ENCODE peak calls at places on chromosomes 11 and 22, in seven cellular contexts. One of them, this sample, is unnamed.

GRCh38 chr11:26704249-26704648 is 17.6 kb downstream of the SLC5A12 start:
- DNase-seq in cardiac muscle cell: peak
- DNase-seq in CD8-positive, alpha-beta T cell: no peak
- DNase-seq in SK-N-SH: no peak
- DNase-seq in kidney epithelial cell: peak
- DNase-seq in AG04450: no peak
- DNase-seq in fibroblast of lung: no peak
- DNase-seq in this sample: no peak

GRCh38 chr22:23137905-23138520 is 3.8 kb downstream of the RSPH14 start:
- DNase-seq in kidney epithelial cell: no peak
- DNase-seq in AG04450: no peak
- DNase-seq in fibroblast of lung: no peak
- DNase-seq in SK-N-SH: no peak
- DNase-seq in cardiac muscle cell: peak
- DNase-seq in CD8-positive, alpha-beta T cell: peak
- DNase-seq in this sample: peak

GRCh38 chr22:22865311-22866072 is 22.1 kb upstream of the IGLL5 start:
- DNase-seq in CD8-positive, alpha-beta T cell: no peak
- DNase-seq in AG04450: no peak
- DNase-seq in cardiac muscle cell: peak
- DNase-seq in SK-N-SH: no peak
- DNase-seq in kidney epithelial cell: no peak
- DNase-seq in fibroblast of lung: peak
- DNase-seq in this sample: no peak

GRCh38 chr22:42269407-42270177 is 861 bp downstream of the TCF20 start:
- DNase-seq in SK-N-SH: peak
- DNase-seq in cardiac muscle cell: peak
- DNase-seq in kidney epithelial cell: no peak
- DNase-seq in fibroblast of lung: no peak
- DNase-seq in CD8-positive, alpha-beta T cell: peak
- DNase-seq in AG04450: no peak
- DNase-seq in this sample: no peak

GRCh38 chr11:76523786-76524436 is 79.1 kb downstream of the EMSY start:
- DNase-seq in cardiac muscle cell: no peak
- DNase-seq in kidney epithelial cell: no peak
- DNase-seq in CD8-positive, alpha-beta T cell: no peak
- DNase-seq in AG04450: no peak
- DNase-seq in fibroblast of lung: no peak
- DNase-seq in SK-N-SH: no peak
- DNase-seq in this sample: no peak

GRCh38 chr11:61679893-61680621 is at the start of gene DAGLA:
- DNase-seq in CD8-positive, alpha-beta T cell: peak
- DNase-seq in cardiac muscle cell: peak
- DNase-seq in SK-N-SH: peak
- DNase-seq in fibroblast of lung: peak
- DNase-seq in AG04450: no peak
- DNase-seq in kidney epithelial cell: no peak
- DNase-seq in this sample: peak

GRCh38 chr11:31902706-31903105 is 91.6 kb upstream of the PAX6 start:
- DNase-seq in kidney epithelial cell: no peak
- DNase-seq in CD8-positive, alpha-beta T cell: no peak
- DNase-seq in fibroblast of lung: no peak
- DNase-seq in SK-N-SH: no peak
- DNase-seq in AG04450: no peak
- DNase-seq in cardiac muscle cell: no peak
- DNase-seq in this sample: no peak

GRCh38 chr11:3163241-3163981 is 1.7 kb downstream of the OSBPL5 start:
- DNase-seq in cardiac muscle cell: no peak
- DNase-seq in AG04450: no peak
- DNase-seq in fibroblast of lung: no peak
- DNase-seq in CD8-positive, alpha-beta T cell: no peak
- DNase-seq in SK-N-SH: peak
- DNase-seq in kidney epithelial cell: no peak
- DNase-seq in this sample: no peak

GRCh38 chr11:73288197-73288872 is 16.2 kb downstream of the P2RY6 start:
- DNase-seq in AG04450: no peak
- DNase-seq in fibroblast of lung: no peak
- DNase-seq in CD8-positive, alpha-beta T cell: no peak
- DNase-seq in kidney epithelial cell: no peak
- DNase-seq in SK-N-SH: no peak
- DNase-seq in cardiac muscle cell: no peak
- DNase-seq in this sample: no peak

GRCh38 chr22:30979932-30980331 is 10.9 kb downstream of the TUG1 start:
- DNase-seq in cardiac muscle cell: no peak
- DNase-seq in AG04450: no peak
- DNase-seq in fibroblast of lung: no peak
- DNase-seq in CD8-positive, alpha-beta T cell: no peak
- DNase-seq in SK-N-SH: no peak
- DNase-seq in kidney epithelial cell: no peak
- DNase-seq in this sample: no peak

DNA sequence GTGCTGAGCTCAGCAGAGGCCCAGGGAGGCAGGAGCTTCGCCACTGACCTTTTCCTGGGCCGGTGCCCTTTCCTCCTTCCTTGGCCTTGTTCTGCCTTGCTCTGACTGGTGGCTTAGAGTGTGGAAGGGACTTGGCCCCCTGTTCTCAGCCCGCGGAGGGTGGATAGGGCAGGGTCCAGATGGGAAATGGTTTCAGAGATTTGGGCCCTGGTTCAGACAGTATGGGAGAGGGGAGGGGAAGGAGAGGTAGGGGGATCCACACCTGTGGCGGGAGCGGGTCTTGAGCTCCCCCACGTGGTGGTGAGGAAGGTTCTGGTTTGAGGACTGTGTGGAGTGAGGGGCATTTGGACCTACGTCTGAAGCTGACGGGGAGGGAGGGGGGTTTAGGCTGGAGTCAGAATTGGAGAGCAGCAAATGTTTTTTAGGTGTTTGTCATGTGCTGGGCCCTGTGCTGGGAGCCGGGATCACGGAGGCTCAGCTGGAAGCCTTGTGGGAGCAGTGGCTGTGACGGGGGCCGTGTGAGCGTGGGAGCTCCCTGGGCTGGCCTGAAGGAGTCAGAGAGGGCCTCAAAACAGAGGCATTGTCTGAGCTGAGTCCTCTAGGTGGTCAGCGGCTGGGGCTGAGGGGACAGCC is 27.2 kb downstream of the SHANK3 start:
- DNase-seq in fibroblast of lung: no peak
- DNase-seq in AG04450: no peak
- DNase-seq in kidney epithelial cell: no peak
- DNase-seq in CD8-positive, alpha-beta T cell: no peak
- DNase-seq in cardiac muscle cell: no peak
- DNase-seq in SK-N-SH: no peak
- DNase-seq in this sample: no peak
- TF ChIP-seq CTCF in fibroblast of lung: no peak
- TF ChIP-seq CTCF in AG04450: peak
- TF ChIP-seq CTCF in kidney epithelial cell: peak
- TF ChIP-seq CTCF in CD8-positive, alpha-beta T cell: no peak
- TF ChIP-seq CTCF in cardiac muscle cell: peak
- TF ChIP-seq CTCF in SK-N-SH: peak
- TF ChIP-seq CTCF in this sample: no peak

GRCh38 chr11:63966444-63966843 is 8.0 kb upstream of the COX8A start:
- DNase-seq in fibroblast of lung: no peak
- DNase-seq in CD8-positive, alpha-beta T cell: no peak
- DNase-seq in AG04450: no peak
- DNase-seq in kidney epithelial cell: no peak
- DNase-seq in SK-N-SH: no peak
- DNase-seq in cardiac muscle cell: no peak
- DNase-seq in this sample: no peak

GRCh38 chr11:63974259-63975143 is at the start of gene COX8A:
- DNase-seq in fibroblast of lung: peak
- DNase-seq in kidney epithelial cell: peak
- DNase-seq in SK-N-SH: peak
- DNase-seq in cardiac muscle cell: peak
- DNase-seq in CD8-positive, alpha-beta T cell: peak
- DNase-seq in AG04450: peak
- DNase-seq in this sample: peak

DNA sequence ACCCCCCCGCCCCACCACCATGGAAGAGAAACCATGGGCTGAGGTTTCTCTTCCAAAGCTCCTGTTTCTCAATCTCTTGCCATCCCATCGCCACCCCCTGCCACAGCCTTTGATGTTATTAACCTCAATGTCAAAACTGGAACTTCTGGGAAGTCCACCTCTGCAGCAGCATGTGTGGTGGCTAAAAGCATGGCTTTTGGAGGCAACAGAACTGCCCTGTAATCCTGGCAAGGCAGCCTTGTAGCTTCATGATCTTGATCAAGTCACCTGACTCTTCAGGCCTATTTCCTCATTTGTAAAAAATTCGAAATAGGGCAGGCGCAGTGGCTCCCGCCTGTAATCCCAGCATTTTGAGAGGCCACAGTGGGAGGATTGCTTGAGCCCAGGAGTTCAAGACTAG is 3.5 kb upstream of the COX8A start:
- DNase-seq in cardiac muscle cell: no peak
- DNase-seq in SK-N-SH: no peak
- DNase-seq in kidney epithelial cell: no peak
- DNase-seq in CD8-positive, alpha-beta T cell: no peak
- DNase-seq in AG04450: no peak
- DNase-seq in fibroblast of lung: no peak
- DNase-seq in this sample: no peak
- H3K4me3 ChIP-seq in cardiac muscle cell: no peak
- H3K4me3 ChIP-seq in SK-N-SH: no peak
- H3K4me3 ChIP-seq in kidney epithelial cell: no peak
- H3K4me3 ChIP-seq in CD8-positive, alpha-beta T cell: no peak
- H3K4me3 ChIP-seq in AG04450: no peak
- H3K4me3 ChIP-seq in fibroblast of lung: no peak
- H3K4me3 ChIP-seq in this sample: no peak

GRCh38 chr11:118437736-118438125 is 1.4 kb downstream of the KMT2A start:
- DNase-seq in CD8-positive, alpha-beta T cell: peak
- DNase-seq in kidney epithelial cell: no peak
- DNase-seq in fibroblast of lung: peak
- DNase-seq in cardiac muscle cell: no peak
- DNase-seq in SK-N-SH: peak
- DNase-seq in AG04450: no peak
- DNase-seq in this sample: no peak

GRCh38 chr11:118437046-118437735 is 899 bp downstream of the KMT2A start:
- DNase-seq in cardiac muscle cell: peak
- DNase-seq in fibroblast of lung: peak
- DNase-seq in AG04450: no peak
- DNase-seq in CD8-positive, alpha-beta T cell: peak
- DNase-seq in kidney epithelial cell: no peak
- DNase-seq in SK-N-SH: peak
- DNase-seq in this sample: peak

GRCh38 chr11:118435233-118435892 is 929 bp upstream of the KMT2A start:
- DNase-seq in fibroblast of lung: peak
- DNase-seq in CD8-positive, alpha-beta T cell: peak
- DNase-seq in AG04450: no peak
- DNase-seq in kidney epithelial cell: no peak
- DNase-seq in cardiac muscle cell: peak
- DNase-seq in SK-N-SH: peak
- DNase-seq in this sample: peak

GRCh38 chr11:118435893-118436624 is at the start of gene KMT2A:
- DNase-seq in CD8-positive, alpha-beta T cell: peak
- DNase-seq in kidney epithelial cell: peak
- DNase-seq in AG04450: peak
- DNase-seq in fibroblast of lung: peak
- DNase-seq in SK-N-SH: peak
- DNase-seq in cardiac muscle cell: peak
- DNase-seq in this sample: peak

DNA sequence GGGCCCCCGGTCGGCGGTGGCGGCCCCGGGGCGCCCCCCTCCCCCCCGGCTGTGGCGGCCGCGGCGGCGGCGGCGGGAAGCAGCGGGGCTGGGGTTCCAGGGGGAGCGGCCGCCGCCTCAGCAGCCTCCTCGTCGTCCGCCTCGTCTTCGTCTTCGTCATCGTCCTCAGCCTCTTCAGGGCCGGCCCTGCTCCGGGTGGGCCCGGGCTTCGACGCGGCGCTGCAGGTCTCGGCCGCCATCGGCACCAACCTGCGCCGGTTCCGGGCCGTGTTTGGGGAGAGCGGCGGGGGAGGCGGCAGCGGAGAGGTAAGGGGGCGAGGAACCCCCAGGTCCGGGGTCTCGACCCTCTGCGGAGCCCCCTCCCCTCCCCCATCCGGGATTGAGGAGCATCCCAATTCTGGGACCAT is 350 bp downstream of the KMT2A start:
- DNase-seq in AG04450: no peak
- DNase-seq in SK-N-SH: no peak
- DNase-seq in kidney epithelial cell: no peak
- DNase-seq in CD8-positive, alpha-beta T cell: peak
- DNase-seq in cardiac muscle cell: peak
- DNase-seq in fibroblast of lung: no peak
- DNase-seq in this sample: peak
- TF ChIP-seq CTCF in AG04450: no peak
- TF ChIP-seq CTCF in SK-N-SH: no peak
- TF ChIP-seq CTCF in kidney epithelial cell: no peak
- TF ChIP-seq CTCF in CD8-positive, alpha-beta T cell: no peak
- TF ChIP-seq CTCF in cardiac muscle cell: no peak
- TF ChIP-seq CTCF in fibroblast of lung: no peak
- TF ChIP-seq CTCF in this sample: no peak

GRCh38 chr11:124861670-124862069 is 3.6 kb upstream of the ROBO3 start:
- DNase-seq in SK-N-SH: peak
- DNase-seq in fibroblast of lung: no peak
- DNase-seq in AG04450: no peak
- DNase-seq in kidney epithelial cell: no peak
- DNase-seq in cardiac muscle cell: no peak
- DNase-seq in CD8-positive, alpha-beta T cell: no peak
- DNase-seq in this sample: no peak

GRCh38 chr11:124864176-124864891 is 898 bp upstream of the ROBO3 start:
- DNase-seq in SK-N-SH: no peak
- DNase-seq in CD8-positive, alpha-beta T cell: no peak
- DNase-seq in AG04450: no peak
- DNase-seq in fibroblast of lung: no peak
- DNase-seq in cardiac muscle cell: no peak
- DNase-seq in kidney epithelial cell: no peak
- DNase-seq in this sample: no peak

GRCh38 chr11:124863826-124864165 is 1.4 kb upstream of the ROBO3 start:
- DNase-seq in fibroblast of lung: no peak
- DNase-seq in AG04450: no peak
- DNase-seq in cardiac muscle cell: no peak
- DNase-seq in SK-N-SH: no peak
- DNase-seq in kidney epithelial cell: no peak
- DNase-seq in CD8-positive, alpha-beta T cell: no peak
- DNase-seq in this sample: no peak

GRCh38 chr11:124864892-124865180 is 396 bp upstream of the ROBO3 start:
- DNase-seq in cardiac muscle cell: no peak
- DNase-seq in AG04450: no peak
- DNase-seq in CD8-positive, alpha-beta T cell: no peak
- DNase-seq in SK-N-SH: no peak
- DNase-seq in fibroblast of lung: no peak
- DNase-seq in kidney epithelial cell: no peak
- DNase-seq in this sample: no peak

DNA sequence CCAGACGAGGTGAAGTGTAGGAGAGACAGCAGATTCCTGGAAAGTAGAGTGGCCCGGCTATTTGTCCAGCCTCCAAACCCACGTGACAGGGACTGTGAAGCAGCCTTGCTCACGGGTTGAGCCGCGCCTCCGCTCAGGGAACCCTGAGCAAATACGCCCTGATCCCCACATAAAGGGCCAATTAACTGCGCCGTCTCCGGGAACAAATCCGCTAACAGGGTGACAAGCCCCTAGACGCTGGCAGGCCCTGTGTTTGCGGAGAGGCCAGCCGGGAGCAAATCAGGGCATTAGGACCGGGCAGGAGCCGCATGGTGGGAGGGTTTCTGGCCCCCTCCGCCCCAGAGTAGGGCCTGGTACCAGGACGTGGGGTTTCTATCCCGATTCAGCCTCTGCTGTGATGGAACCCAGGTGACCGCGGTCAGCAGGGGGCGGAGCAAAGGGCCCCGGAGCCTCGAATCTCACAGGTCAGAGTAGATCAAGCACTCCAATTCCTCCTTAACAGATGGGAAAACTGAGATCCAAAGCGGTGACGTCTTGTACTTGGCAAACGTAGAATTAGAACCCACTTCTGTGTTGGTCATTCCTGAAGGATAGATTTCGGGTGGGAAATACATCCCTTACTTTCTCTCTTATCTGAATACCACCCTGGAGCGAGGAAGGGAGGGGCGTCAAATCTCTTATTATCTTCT is 2.0 kb upstream of the ROBO3 start:
- DNase-seq in SK-N-SH: peak
- DNase-seq in fibroblast of lung: peak
- DNase-seq in CD8-positive, alpha-beta T cell: no peak
- DNase-seq in kidney epithelial cell: no peak
- DNase-seq in cardiac muscle cell: peak
- DNase-seq in AG04450: no peak
- DNase-seq in this sample: peak
- H3K4me3 ChIP-seq in SK-N-SH: peak
- H3K4me3 ChIP-seq in fibroblast of lung: peak
- H3K4me3 ChIP-seq in CD8-positive, alpha-beta T cell: no peak
- H3K4me3 ChIP-seq in kidney epithelial cell: no peak
- H3K4me3 ChIP-seq in cardiac muscle cell: peak
- H3K4me3 ChIP-seq in AG04450: peak
- H3K4me3 ChIP-seq in this sample: peak